ENCODE peak calls at places on chromosomes 5 and 9, in four cellular contexts. K, E, M and X are unnamed samples. For H3K4me1, the result is how much of the 10 kb centered on the place peaks cover.

GRCh38 chr9:68705636-68706578 is 867 bp downstream of the PIP5K1B start:
- DNase-seq in M (no peak), E (peak), K (no peak), X (peak)

GRCh38 chr9:89405832-89406231 is 87.5 kb downstream of the SECISBP2 start:
- DNase-seq in K (no peak), E (no peak), M (no peak), X (no peak)

GRCh38 chr5:180595381-180596114 is 4.2 kb upstream of the SCGB3A1 start:
- DNase-seq in M (no peak), E (no peak), K (no peak), X (no peak)

GRCh38 chr5:149594206-149594895 is 13.1 kb downstream of the ARHGEF37 start:
- DNase-seq in E (no peak), M (no peak), K (no peak), X (no peak)

GRCh38 chr9:123120953-123121352 is 87.5 kb downstream of the GPR21 start:
- DNase-seq in M (peak), K (no peak), E (no peak), X (no peak)

GRCh38 chr5:170534177-170534576 is 30.4 kb downstream of the KCNIP1 start:
- DNase-seq in K (no peak), M (no peak), E (no peak), X (no peak)

GRCh38 chr5:112445626-112446350 is 26.7 kb upstream of the EPB41L4A start:
- DNase-seq in K (no peak), E (no peak), M (no peak), X (no peak)

GRCh38 chr9:123003467-123003866 is 30.0 kb upstream of the GPR21 start:
- DNase-seq in E (peak), K (no peak), M (peak), X (no peak)

GRCh38 chr9:131737426-131737825 is 2.5 kb downstream of the RAPGEF1 start:
- DNase-seq in K (no peak), E (no peak), M (no peak), X (no peak)

GRCh38 chr5:138933522-138934290 is 58.6 kb upstream of the LRRTM2 start:
- DNase-seq in K (no peak), M (no peak), E (no peak), X (no peak)

GRCh38 chr5:97107266-97107665 is 35.1 kb downstream of the LIX1 start:
- DNase-seq in K (no peak), M (no peak), E (no peak), X (no peak)

GRCh38 chr5:124444147-124444775 is 302.2 kb downstream of the ZNF608 start:
- DNase-seq in M (no peak), K (no peak), E (no peak), X (no peak)

GRCh38 chr5:91928751-91929521 is 545.8 kb upstream of the ARRDC3 start:
- DNase-seq in E (peak), M (peak), K (no peak), X (no peak)

GRCh38 chr5:123705741-123706140 is 193.8 kb downstream of the CSNK1G3 start:
- DNase-seq in E (no peak), M (peak), K (no peak), X (no peak)

GRCh38 chr5:151692312-151692711 is 5.6 kb upstream of the SPARC start:
- DNase-seq in M (no peak), K (no peak), E (no peak), X (no peak)

GRCh38 chr9:134482226-134482625 is 156.0 kb downstream of the RXRA start:
- DNase-seq in K (no peak), E (no peak), M (no peak), X (no peak)

GRCh38 chr5:94702729-94703128 is 84.3 kb downstream of the SLF1 start:
- DNase-seq in K (no peak), E (no peak), M (no peak), X (no peak)

GRCh38 chr9:69389437-69389995 is 64.5 kb downstream of the ENTREP1 start:
- DNase-seq in M (no peak), E (no peak), K (no peak), X (no peak)

GRCh38 chr5:162128117-162128516 is 60.5 kb downstream of the GABRG2 start:
- DNase-seq in M (no peak), K (peak), E (no peak), X (peak)

GRCh38 chr5:657570-657969 is 35.6 kb downstream of the TPPP start:
- DNase-seq in K (no peak), E (peak), M (peak), X (no peak)

GRCh38 chr5:95963650-95964410 is 2.2 kb upstream of the ELL2 start:
- DNase-seq in K (no peak), E (no peak), M (no peak), X (no peak)

GRCh38 chr5:38641003-38641402 is 84.6 kb upstream of the LIFR start:
- DNase-seq in E (no peak), K (no peak), M (no peak), X (no peak)

GRCh38 chr5:87453801-87454200 is 41.1 kb upstream of the CCNH start:
- DNase-seq in K (no peak), E (no peak), M (no peak), X (no peak)

DNA sequence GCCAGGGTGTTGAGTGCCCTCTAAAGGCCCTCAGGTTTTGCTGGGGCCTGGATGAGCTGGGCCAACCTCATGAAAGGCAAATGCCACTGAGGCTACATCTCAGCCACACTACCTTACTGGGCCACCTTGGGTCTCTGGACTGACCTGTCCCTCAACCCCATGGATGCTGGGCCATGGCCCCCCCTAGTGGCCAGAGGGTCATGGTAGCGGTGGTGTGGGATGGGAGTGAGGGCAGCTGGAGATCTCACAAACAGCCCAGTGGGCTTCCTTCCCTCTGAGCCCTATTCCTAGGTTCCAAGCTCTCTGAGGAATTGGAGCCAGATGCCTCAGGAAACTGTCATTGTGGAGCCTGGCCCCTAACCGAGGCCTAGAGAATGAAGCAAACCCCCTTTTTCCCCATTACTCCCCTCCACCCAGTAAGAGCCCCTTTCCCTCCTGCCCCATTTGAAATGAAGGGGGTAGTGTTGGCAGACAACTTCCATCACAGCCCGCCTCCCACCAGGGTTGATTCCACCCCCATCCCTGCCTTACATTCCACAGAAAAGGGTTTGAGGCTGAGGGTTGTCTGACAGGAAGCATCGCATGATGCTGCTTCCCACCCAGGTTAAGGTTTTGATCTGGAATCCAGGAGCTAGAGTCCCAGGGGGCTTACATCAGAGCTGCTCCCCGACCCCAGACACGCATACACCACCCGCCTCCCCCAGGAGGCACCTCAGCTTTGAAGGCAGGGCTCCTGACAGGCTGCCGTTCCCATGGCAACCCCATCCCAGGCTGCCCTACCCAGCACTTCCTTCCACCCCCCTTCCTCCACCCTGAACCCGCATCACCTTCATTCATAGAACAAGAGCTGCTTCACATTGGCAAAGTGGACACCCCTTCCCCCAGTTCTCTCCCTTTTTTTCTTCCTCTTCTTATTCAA is 63.9 kb downstream of the PCDH1 start:
- DNase-seq in E (peak), M (no peak), K (peak), X (peak)
- H3K4me1 ChIP-seq in E (under half), M (under half), K (under half), X (under half)

DNA sequence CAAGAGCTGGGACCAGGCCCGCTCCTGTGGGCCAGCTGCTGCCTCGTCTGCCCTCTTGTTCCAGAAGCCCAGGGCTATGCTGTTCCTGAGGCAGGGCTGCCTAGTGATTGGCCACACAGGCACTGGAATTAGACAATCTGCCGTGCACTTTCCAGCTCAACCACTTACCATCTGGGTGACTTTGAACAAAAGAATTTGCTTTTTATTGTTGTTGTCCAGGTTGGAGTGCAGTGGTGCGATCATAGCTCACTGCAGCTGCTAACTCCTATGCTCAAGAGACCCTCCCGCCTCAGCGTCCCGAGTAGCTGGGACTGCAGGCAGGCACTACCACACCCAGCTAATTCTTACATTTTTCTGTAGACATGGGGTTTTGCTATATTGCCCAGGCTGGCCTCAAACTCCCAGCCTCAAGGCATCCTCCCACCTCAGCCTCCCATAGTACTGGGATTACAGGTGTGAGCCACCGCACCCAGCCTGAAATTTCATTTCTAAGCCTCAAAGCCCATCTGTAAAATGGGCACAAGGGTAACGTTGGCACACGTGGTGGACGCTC is 1.2 kb upstream of the NEK6 start:
- DNase-seq in E (peak), M (peak), K (no peak), X (no peak)
- H4K8ac ChIP-seq in E (peak), M (peak), K (no peak), X (no peak)

DNA sequence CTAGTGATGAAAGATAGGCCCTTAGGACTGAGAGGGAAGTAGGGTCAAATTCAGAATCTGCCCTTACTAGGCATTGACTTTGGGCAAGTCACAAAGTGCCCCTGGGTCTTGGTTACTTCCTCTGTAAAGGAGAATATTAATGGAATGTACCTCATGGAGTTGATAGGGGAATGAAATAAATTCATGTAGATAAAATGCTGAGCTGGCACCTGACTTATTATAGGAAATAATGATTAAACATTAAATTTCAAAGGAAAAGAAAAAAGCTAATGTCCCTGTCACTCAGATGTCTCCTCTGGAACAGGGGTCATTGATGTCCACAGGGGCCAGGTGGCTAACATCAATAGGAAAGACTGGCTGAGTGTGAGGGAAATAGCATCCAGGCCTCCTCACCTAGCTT is 321.4 kb downstream of the TRIM32 start:
- DNase-seq in E (no peak), K (no peak), M (no peak), X (no peak)
- H3K9ac ChIP-seq in E (no peak), K (no peak), M (no peak), X (no peak)

GRCh38 chr5:142530904-142531303 is 155.0 kb downstream of the FGF1 start:
- DNase-seq in E (no peak), K (no peak), M (no peak), X (no peak)
- H3K4me1 ChIP-seq in E (under half), K (under half), M (under half), X (under half)